ENCODE peak calls at places on chromosome 11, in five cellular contexts. Q, G, X, J and V are unnamed samples.
A peak's percentile ranks its signal among the peaks of the same experiment; 100 is the strongest.

GRCh38 chr11:6127881-6128280 is 20.4 kb downstream of the OR56B4 start:
- DNase-seq in J (no peak), G (no peak), Q (no peak), X (no peak), V (no peak)

GRCh38 chr11:64364911-64365310 is 5.9 kb downstream of the RPS6KA4 start:
- DNase-seq in Q (no peak), J (no peak), G (no peak), X (no peak), V (no peak)

GRCh38 chr11:12963789-12964536 is 45.2 kb upstream of the RASSF10 start:
- DNase-seq in Q (peak; percentile 60), G (peak; percentile 73), J (peak; percentile 74), X (peak; percentile 57), V (peak; percentile 90)

GRCh38 chr11:76124905-76125566 is 81.3 kb downstream of the WNT11 start:
- DNase-seq in X (no peak), J (no peak), G (no peak), Q (no peak), V (no peak)

GRCh38 chr11:77207618-77208313 is 79.7 kb downstream of the MYO7A start:
- DNase-seq in Q (no peak), J (peak; percentile 18), G (no peak), X (no peak), V (no peak)

GRCh38 chr11:116507849-116508695 is 264.7 kb downstream of the BUD13 start:
- DNase-seq in X (no peak), Q (no peak), G (no peak), J (no peak), V (no peak)

GRCh38 chr11:71489311-71490043 is 36.5 kb downstream of the NADSYN1 start:
- DNase-seq in Q (no peak), J (no peak), G (peak; percentile 45), X (peak; percentile 20), V (no peak)

GRCh38 chr11:65170058-65170534 is at the start of gene SPDYC:
- DNase-seq in Q (peak; percentile 25), G (no peak), X (no peak), J (no peak), V (no peak)

GRCh38 chr11:91261513-91261912 is 963.1 kb upstream of the FAT3 start:
- DNase-seq in G (no peak), X (no peak), Q (no peak), J (no peak), V (no peak)

GRCh38 chr11:215581-216037 is 8.1 kb downstream of the RIC8A start:
- DNase-seq in J (no peak), Q (no peak), X (peak; percentile 11), G (peak; percentile 34), V (no peak)

GRCh38 chr11:33620423-33621120 is 80.1 kb downstream of the C11orf91 start:
- DNase-seq in J (no peak), X (no peak), G (no peak), Q (no peak), V (no peak)

GRCh38 chr11:129710423-129710822 is 105.2 kb upstream of the TMEM45B start:
- DNase-seq in G (no peak), J (no peak), X (no peak), Q (no peak), V (no peak)

GRCh38 chr11:68903631-68904457 is at the start of the genes IGHMBP2 and MRPL21:
- DNase-seq in Q (peak; percentile 62), J (peak; percentile 73), G (peak; percentile 92), X (peak; percentile 85), V (no peak)

GRCh38 chr11:5620606-5621521 is 3.9 kb upstream of the TRIM34 start:
- DNase-seq in J (no peak), Q (peak; percentile 42), G (no peak), X (no peak), V (no peak)

GRCh38 chr11:65452806-65453490 is 30.4 kb downstream of the NEAT1 start:
- DNase-seq in X (no peak), J (no peak), Q (no peak), G (no peak), V (no peak)

GRCh38 chr11:46294365-46295309 is 17.2 kb downstream of the CREB3L1 start:
- DNase-seq in J (no peak), Q (no peak), G (peak; percentile 76), X (peak; percentile 57), V (no peak)

GRCh38 chr11:10742460-10743208 is 8.4 kb upstream of the CTR9 start:
- DNase-seq in Q (no peak), G (no peak), J (no peak), X (no peak), V (no peak)

GRCh38 chr11:92941676-92942571 is 27.5 kb upstream of the MTNR1B start:
- DNase-seq in X (no peak), J (no peak), G (no peak), Q (peak; percentile 23), V (no peak)

GRCh38 chr11:61362542-61362875 is 335 bp downstream of the TMEM138 start:
- DNase-seq in Q (peak; percentile 35), X (no peak), J (no peak), G (no peak), V (no peak)

GRCh38 chr11:92457250-92457649 is 232.6 kb downstream of the FAT3 start:
- DNase-seq in X (no peak), J (no peak), G (no peak), Q (no peak), V (peak; percentile 4)

GRCh38 chr11:35711173-35711910 is 48.8 kb downstream of the TRIM44 start:
- DNase-seq in Q (no peak), J (no peak), G (no peak), X (no peak), V (no peak)

GRCh38 chr11:69540118-69541000 is 58.9 kb downstream of the LINC01488 start:
- DNase-seq in X (peak; percentile 20), Q (peak; percentile 26), J (no peak), G (peak; percentile 62), V (no peak)

GRCh38 chr11:82722236-82722635 is 11.4 kb downstream of the FAM181B start:
- DNase-seq in G (no peak), Q (no peak), X (no peak), J (no peak), V (no peak)

GRCh38 chr11:33941637-33942160 is 49.8 kb upstream of the LMO2 start:
- DNase-seq in Q (no peak), J (no peak), G (no peak), X (no peak), V (no peak)

GRCh38 chr11:1604711-1605110 is 3.6 kb downstream of the KRTAP5-3 start:
- DNase-seq in Q (no peak), X (no peak), J (no peak), G (no peak), V (no peak)

GRCh38 chr11:130404727-130405126 is 23.7 kb downstream of the ADAMTS8 start:
- DNase-seq in J (no peak), Q (no peak), G (no peak), X (no peak), V (no peak)

GRCh38 chr11:92447586-92447985 is 223.0 kb downstream of the FAT3 start:
- DNase-seq in G (no peak), J (no peak), X (no peak), Q (no peak), V (no peak)

GRCh38 chr11:3208272-3208671 is 10.3 kb downstream of the MRGPRG start:
- DNase-seq in J (no peak), X (no peak), Q (no peak), G (no peak), V (no peak)

GRCh38 chr11:69643646-69644045 is 2.7 kb downstream of the CCND1 start:
- DNase-seq in Q (no peak), G (no peak), X (no peak), J (no peak), V (no peak)

GRCh38 chr11:83836883-83837654 is 550.9 kb upstream of the CCDC90B start:
- DNase-seq in G (peak; percentile 73), Q (peak; percentile 65), X (peak; percentile 34), J (peak; percentile 10), V (no peak)

GRCh38 chr11:80722616-80723015 is 1281.8 kb upstream of the TENM4 start:
- DNase-seq in G (no peak), Q (no peak), X (no peak), J (no peak), V (no peak)

GRCh38 chr11:117902001-117902855 is 25.8 kb upstream of the FXYD6 start:
- DNase-seq in Q (no peak), J (no peak), G (peak; percentile 58), X (peak; percentile 2), V (no peak)

GRCh38 chr11:13667245-13667644 is 1.2 kb upstream of the FAR1 start:
- DNase-seq in Q (no peak), X (no peak), G (no peak), J (no peak), V (no peak)

GRCh38 chr11:57387284-57388030 is 3.0 kb downstream of the PRG2 start:
- DNase-seq in G (no peak), J (peak; percentile 14), X (no peak), Q (no peak), V (no peak)

GRCh38 chr11:65353900-65354264 is 669 bp upstream of the TIGD3 start:
- DNase-seq in X (peak; percentile 46), G (no peak), J (no peak), Q (no peak), V (no peak)

GRCh38 chr11:123375832-123376231 is 54.2 kb upstream of the GRAMD1B start:
- DNase-seq in Q (no peak), X (no peak), J (no peak), G (no peak), V (no peak)

GRCh38 chr11:123580557-123581275 is 73.7 kb downstream of the SCN3B start:
- DNase-seq in G (no peak), X (peak; percentile 57), Q (peak; percentile 33), J (no peak), V (no peak)

GRCh38 chr11:66744485-66745355 is 15.7 kb upstream of the SPTBN2 start:
- DNase-seq in Q (peak; percentile 58), J (peak; percentile 62), G (peak; percentile 89), X (peak; percentile 80), V (peak; percentile 93)
- TF ChIP-seq EP300 in Q (no peak), J (no peak), G (no peak), X (no peak), V (no peak)

DNA sequence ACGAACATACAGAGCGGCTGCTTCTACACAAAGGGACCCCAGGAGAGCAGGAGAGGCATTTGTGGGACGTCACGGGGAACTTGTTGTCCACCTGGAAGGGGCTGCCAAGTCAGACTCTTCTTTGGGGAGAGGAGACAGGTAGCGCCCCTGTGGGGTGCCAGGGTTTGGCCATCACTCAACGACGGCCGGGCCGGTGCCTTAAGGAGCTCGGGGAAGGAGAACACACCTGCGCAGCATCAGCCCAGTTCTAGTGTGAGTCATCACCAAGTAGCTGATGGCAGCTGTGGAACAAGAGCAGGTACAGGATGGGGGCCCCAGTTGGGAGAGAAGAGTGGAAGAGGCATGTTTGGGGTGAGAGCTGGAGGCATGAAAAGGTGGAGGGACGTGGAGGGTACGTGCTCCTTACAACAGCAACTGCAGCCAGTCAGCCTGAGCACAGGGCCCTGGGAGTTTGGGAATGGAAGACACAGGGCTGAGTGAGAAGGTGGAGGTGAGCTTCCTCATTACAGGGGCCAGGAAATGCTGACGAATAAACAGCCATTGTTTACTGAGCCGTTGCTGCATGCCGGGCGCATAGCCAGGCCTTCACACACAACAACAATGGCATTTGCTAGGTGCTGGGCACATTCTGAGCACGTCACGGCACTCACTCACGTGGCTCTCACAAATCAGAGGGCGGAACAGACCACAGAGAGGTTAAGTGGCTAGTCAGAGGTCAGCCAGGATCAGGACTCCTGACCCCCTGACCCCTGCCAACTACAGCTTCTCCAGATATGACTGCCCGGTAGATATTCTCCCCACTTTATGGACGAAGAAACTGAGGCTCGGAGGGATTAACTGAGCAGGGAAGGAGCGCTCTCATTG is 29.1 kb upstream of the TP53I11 start:
- DNase-seq in X (no peak), G (peak; percentile 40), J (no peak), Q (no peak), V (no peak)
- TF ChIP-seq EP300 in X (no peak), G (no peak), J (no peak), Q (no peak), V (no peak)

GRCh38 chr11:124953753-124954624 is at the start of gene CCDC15:
- DNase-seq in Q (peak; percentile 96), X (peak; percentile 97), G (peak; percentile 98), J (peak; percentile 96), V (peak; percentile 99)
- TF ChIP-seq EP300 in Q (no peak), X (no peak), G (no peak), J (peak; percentile 94), V (no peak)

GRCh38 chr11:95652002-95652472 is 137.5 kb downstream of the FAM76B start:
- DNase-seq in G (no peak), J (no peak), X (no peak), Q (no peak), V (no peak)
- TF ChIP-seq EP300 in G (no peak), J (no peak), X (no peak), Q (no peak), V (no peak)